ENCODE peak calls at places on chromosomes 2 and 18, in four cellular contexts. One of them, this sample, is unnamed. For H3K27me3, the result is how much of the 10 kb centered on the place peaks cover.

GRCh38 chr18:43159091-43159490 is 43.6 kb upstream of the RIT2 start:
- DNase-seq in CD4-positive, alpha-beta T cell: no peak
- DNase-seq in MM.1S: no peak
- DNase-seq in CD8-positive, alpha-beta memory T cell: no peak
- DNase-seq in this sample: no peak

GRCh38 chr2:75577280-75577679 is 16.5 kb upstream of the EVA1A start:
- DNase-seq in CD4-positive, alpha-beta T cell: no peak
- DNase-seq in MM.1S: no peak
- DNase-seq in CD8-positive, alpha-beta memory T cell: no peak
- DNase-seq in this sample: no peak

GRCh38 chr2:146415291-146415690 is 1429.5 kb upstream of the ACVR2A start:
- DNase-seq in CD4-positive, alpha-beta T cell: no peak
- DNase-seq in MM.1S: no peak
- DNase-seq in CD8-positive, alpha-beta memory T cell: no peak
- DNase-seq in this sample: no peak

GRCh38 chr2:27715318-27716165 is 51.9 kb downstream of the SLC4A1AP start:
- DNase-seq in CD4-positive, alpha-beta T cell: no peak
- DNase-seq in MM.1S: peak
- DNase-seq in CD8-positive, alpha-beta memory T cell: no peak
- DNase-seq in this sample: no peak

GRCh38 chr2:219722276-219722883 is 95.0 kb downstream of the SLC4A3 start:
- DNase-seq in CD4-positive, alpha-beta T cell: no peak
- DNase-seq in MM.1S: no peak
- DNase-seq in CD8-positive, alpha-beta memory T cell: no peak
- DNase-seq in this sample: no peak

GRCh38 chr2:45269149-45269793 is 260.0 kb upstream of the SIX2 start:
- DNase-seq in CD4-positive, alpha-beta T cell: no peak
- DNase-seq in MM.1S: no peak
- DNase-seq in CD8-positive, alpha-beta memory T cell: no peak
- DNase-seq in this sample: no peak

GRCh38 chr2:231900486-231900942 is 25.7 kb downstream of the NPPC start:
- DNase-seq in CD4-positive, alpha-beta T cell: peak
- DNase-seq in MM.1S: peak
- DNase-seq in CD8-positive, alpha-beta memory T cell: no peak
- DNase-seq in this sample: peak

GRCh38 chr2:47772343-47772742 is 10.6 kb upstream of the MSH6 start:
- DNase-seq in CD4-positive, alpha-beta T cell: no peak
- DNase-seq in MM.1S: no peak
- DNase-seq in CD8-positive, alpha-beta memory T cell: no peak
- DNase-seq in this sample: no peak

GRCh38 chr2:183070942-183071844 is 7.4 kb upstream of the DUSP19 start:
- DNase-seq in CD4-positive, alpha-beta T cell: no peak
- DNase-seq in MM.1S: no peak
- DNase-seq in CD8-positive, alpha-beta memory T cell: no peak
- DNase-seq in this sample: no peak

GRCh38 chr18:13703899-13704298 is 22.5 kb downstream of the FAM210A start:
- DNase-seq in CD4-positive, alpha-beta T cell: no peak
- DNase-seq in MM.1S: no peak
- DNase-seq in CD8-positive, alpha-beta memory T cell: no peak
- DNase-seq in this sample: no peak

GRCh38 chr2:24337958-24338357 is 22.4 kb downstream of the ITSN2 start:
- DNase-seq in CD4-positive, alpha-beta T cell: no peak
- DNase-seq in MM.1S: no peak
- DNase-seq in CD8-positive, alpha-beta memory T cell: no peak
- DNase-seq in this sample: no peak

GRCh38 chr2:191569025-191569424 is 108.9 kb upstream of the NABP1 start:
- DNase-seq in CD4-positive, alpha-beta T cell: no peak
- DNase-seq in MM.1S: no peak
- DNase-seq in CD8-positive, alpha-beta memory T cell: no peak
- DNase-seq in this sample: no peak

GRCh38 chr18:76973512-76974302 is 151.3 kb downstream of the ZNF236 start:
- DNase-seq in CD4-positive, alpha-beta T cell: no peak
- DNase-seq in MM.1S: no peak
- DNase-seq in CD8-positive, alpha-beta memory T cell: no peak
- DNase-seq in this sample: no peak

GRCh38 chr2:185859506-185859905 is 120.9 kb downstream of the FSIP2 start:
- DNase-seq in CD4-positive, alpha-beta T cell: no peak
- DNase-seq in MM.1S: no peak
- DNase-seq in CD8-positive, alpha-beta memory T cell: no peak
- DNase-seq in this sample: no peak

GRCh38 chr2:17518212-17519154 is at the start of gene RAD51AP2:
- DNase-seq in CD4-positive, alpha-beta T cell: no peak
- DNase-seq in MM.1S: peak
- DNase-seq in CD8-positive, alpha-beta memory T cell: no peak
- DNase-seq in this sample: no peak

GRCh38 chr18:25313274-25313673 is 38.7 kb downstream of the ZNF521 start:
- DNase-seq in CD4-positive, alpha-beta T cell: no peak
- DNase-seq in MM.1S: no peak
- DNase-seq in CD8-positive, alpha-beta memory T cell: no peak
- DNase-seq in this sample: no peak

GRCh38 chr2:207490441-207490840 is 39.3 kb upstream of the CREB1 start:
- DNase-seq in CD4-positive, alpha-beta T cell: no peak
- DNase-seq in MM.1S: no peak
- DNase-seq in CD8-positive, alpha-beta memory T cell: no peak
- DNase-seq in this sample: no peak

GRCh38 chr2:151347904-151348303 is 9.5 kb upstream of the TNFAIP6 start:
- DNase-seq in CD4-positive, alpha-beta T cell: no peak
- DNase-seq in MM.1S: no peak
- DNase-seq in CD8-positive, alpha-beta memory T cell: no peak
- DNase-seq in this sample: no peak

GRCh38 chr2:6525371-6525770 is 340.3 kb downstream of the CMPK2 start:
- DNase-seq in CD4-positive, alpha-beta T cell: no peak
- DNase-seq in MM.1S: no peak
- DNase-seq in CD8-positive, alpha-beta memory T cell: no peak
- DNase-seq in this sample: no peak

GRCh38 chr2:231795525-231796327 is 9.5 kb downstream of the COPS7B start:
- DNase-seq in CD4-positive, alpha-beta T cell: no peak
- DNase-seq in MM.1S: peak
- DNase-seq in CD8-positive, alpha-beta memory T cell: no peak
- DNase-seq in this sample: no peak

GRCh38 chr2:74671479-74671878 is 17.4 kb downstream of the SEMA4F start:
- DNase-seq in CD4-positive, alpha-beta T cell: no peak
- DNase-seq in MM.1S: no peak
- DNase-seq in CD8-positive, alpha-beta memory T cell: no peak
- DNase-seq in this sample: no peak

GRCh38 chr2:142175917-142176316 is 45.1 kb upstream of the LRP1B start:
- DNase-seq in CD4-positive, alpha-beta T cell: no peak
- DNase-seq in MM.1S: no peak
- DNase-seq in CD8-positive, alpha-beta memory T cell: no peak
- DNase-seq in this sample: no peak

GRCh38 chr2:26309921-26310320 is 36.0 kb upstream of the SELENOI start:
- DNase-seq in CD4-positive, alpha-beta T cell: no peak
- DNase-seq in MM.1S: no peak
- DNase-seq in CD8-positive, alpha-beta memory T cell: no peak
- DNase-seq in this sample: no peak

GRCh38 chr2:177030391-177031000 is 182.1 kb upstream of the HNRNPA3 start:
- DNase-seq in CD4-positive, alpha-beta T cell: no peak
- DNase-seq in MM.1S: no peak
- DNase-seq in CD8-positive, alpha-beta memory T cell: no peak
- DNase-seq in this sample: no peak

GRCh38 chr2:109558076-109558882 is 55.5 kb downstream of the SEPTIN10 start:
- DNase-seq in CD4-positive, alpha-beta T cell: no peak
- DNase-seq in MM.1S: no peak
- DNase-seq in CD8-positive, alpha-beta memory T cell: no peak
- DNase-seq in this sample: no peak

GRCh38 chr2:11995381-11995947 is 249.0 kb downstream of the LPIN1 start:
- DNase-seq in CD4-positive, alpha-beta T cell: no peak
- DNase-seq in MM.1S: no peak
- DNase-seq in CD8-positive, alpha-beta memory T cell: no peak
- DNase-seq in this sample: no peak

GRCh38 chr2:95387358-95387757 is 15.2 kb upstream of the FAHD2A start:
- DNase-seq in CD4-positive, alpha-beta T cell: no peak
- DNase-seq in MM.1S: no peak
- DNase-seq in CD8-positive, alpha-beta memory T cell: no peak
- DNase-seq in this sample: no peak

GRCh38 chr2:15965564-15966019 is 25.2 kb downstream of the MYCN start:
- DNase-seq in CD4-positive, alpha-beta T cell: no peak
- DNase-seq in MM.1S: no peak
- DNase-seq in CD8-positive, alpha-beta memory T cell: no peak
- DNase-seq in this sample: peak

GRCh38 chr2:147057931-147058491 is 786.8 kb upstream of the ACVR2A start:
- DNase-seq in CD4-positive, alpha-beta T cell: no peak
- DNase-seq in MM.1S: no peak
- DNase-seq in CD8-positive, alpha-beta memory T cell: no peak
- DNase-seq in this sample: no peak

GRCh38 chr2:67522154-67522553 is 125.0 kb downstream of the ETAA1 start:
- DNase-seq in CD4-positive, alpha-beta T cell: no peak
- DNase-seq in MM.1S: no peak
- DNase-seq in CD8-positive, alpha-beta memory T cell: no peak
- DNase-seq in this sample: no peak

GRCh38 chr2:233497692-233498091 is 68.9 kb downstream of the USP40 start:
- DNase-seq in CD4-positive, alpha-beta T cell: no peak
- DNase-seq in MM.1S: no peak
- DNase-seq in CD8-positive, alpha-beta memory T cell: no peak
- DNase-seq in this sample: no peak
- H3K27ac ChIP-seq in CD4-positive, alpha-beta T cell: no peak
- H3K27ac ChIP-seq in MM.1S: no peak
- H3K27ac ChIP-seq in CD8-positive, alpha-beta memory T cell: no peak
- H3K27ac ChIP-seq in this sample: no peak

GRCh38 chr2:233131991-233132390 is 71.8 kb downstream of the INPP5D start:
- DNase-seq in CD4-positive, alpha-beta T cell: no peak
- DNase-seq in MM.1S: no peak
- DNase-seq in CD8-positive, alpha-beta memory T cell: no peak
- DNase-seq in this sample: no peak

GRCh38 chr2:233133239-233133638 is 73.1 kb downstream of the INPP5D start:
- DNase-seq in CD4-positive, alpha-beta T cell: no peak
- DNase-seq in MM.1S: no peak
- DNase-seq in CD8-positive, alpha-beta memory T cell: no peak
- DNase-seq in this sample: no peak

GRCh38 chr2:233129351-233129978 is 69.3 kb downstream of the INPP5D start:
- DNase-seq in CD4-positive, alpha-beta T cell: no peak
- DNase-seq in MM.1S: no peak
- DNase-seq in CD8-positive, alpha-beta memory T cell: no peak
- DNase-seq in this sample: no peak

GRCh38 chr2:233130481-233130970 is 70.4 kb downstream of the INPP5D start:
- DNase-seq in CD4-positive, alpha-beta T cell: no peak
- DNase-seq in MM.1S: no peak
- DNase-seq in CD8-positive, alpha-beta memory T cell: no peak
- DNase-seq in this sample: no peak

DNA sequence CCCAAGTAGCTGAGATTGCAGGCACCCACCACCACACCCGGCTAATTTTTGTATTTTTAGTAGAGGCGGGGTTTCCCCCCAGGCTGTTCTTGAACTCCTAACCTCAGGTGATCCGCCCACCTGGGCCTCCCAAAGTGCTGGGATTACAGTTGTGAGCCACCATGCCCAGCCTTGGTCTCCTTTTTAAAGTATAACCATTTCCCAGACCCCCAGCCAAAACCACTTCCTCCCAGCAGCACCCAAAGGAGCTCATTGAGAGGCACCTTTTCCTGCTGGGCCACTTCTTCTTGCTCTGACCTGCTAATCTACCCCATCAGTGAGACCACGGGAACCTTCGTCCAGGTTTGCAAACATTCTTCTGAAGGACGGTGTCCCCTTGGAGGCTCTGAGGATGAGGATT is 69.9 kb downstream of the INPP5D start:
- DNase-seq in CD4-positive, alpha-beta T cell: no peak
- DNase-seq in MM.1S: no peak
- DNase-seq in CD8-positive, alpha-beta memory T cell: no peak
- DNase-seq in this sample: no peak
- H3K27me3 ChIP-seq in CD4-positive, alpha-beta T cell: under half
- H3K27me3 ChIP-seq in MM.1S: under half
- H3K27me3 ChIP-seq in CD8-positive, alpha-beta memory T cell: under half
- H3K27me3 ChIP-seq in this sample: under half

GRCh38 chr2:65403529-65403915 is 28.9 kb downstream of the SPRED2 start:
- DNase-seq in CD4-positive, alpha-beta T cell: no peak
- DNase-seq in MM.1S: no peak
- DNase-seq in CD8-positive, alpha-beta memory T cell: no peak
- DNase-seq in this sample: no peak

GRCh38 chr2:65411056-65411795 is 21.2 kb downstream of the SPRED2 start:
- DNase-seq in CD4-positive, alpha-beta T cell: no peak
- DNase-seq in MM.1S: no peak
- DNase-seq in CD8-positive, alpha-beta memory T cell: no peak
- DNase-seq in this sample: no peak

GRCh38 chr2:65409045-65409444 is 23.4 kb downstream of the SPRED2 start:
- DNase-seq in CD4-positive, alpha-beta T cell: no peak
- DNase-seq in MM.1S: no peak
- DNase-seq in CD8-positive, alpha-beta memory T cell: no peak
- DNase-seq in this sample: no peak

GRCh38 chr2:65404988-65405697 is 27.3 kb downstream of the SPRED2 start:
- DNase-seq in CD4-positive, alpha-beta T cell: no peak
- DNase-seq in MM.1S: no peak
- DNase-seq in CD8-positive, alpha-beta memory T cell: no peak
- DNase-seq in this sample: no peak

DNA sequence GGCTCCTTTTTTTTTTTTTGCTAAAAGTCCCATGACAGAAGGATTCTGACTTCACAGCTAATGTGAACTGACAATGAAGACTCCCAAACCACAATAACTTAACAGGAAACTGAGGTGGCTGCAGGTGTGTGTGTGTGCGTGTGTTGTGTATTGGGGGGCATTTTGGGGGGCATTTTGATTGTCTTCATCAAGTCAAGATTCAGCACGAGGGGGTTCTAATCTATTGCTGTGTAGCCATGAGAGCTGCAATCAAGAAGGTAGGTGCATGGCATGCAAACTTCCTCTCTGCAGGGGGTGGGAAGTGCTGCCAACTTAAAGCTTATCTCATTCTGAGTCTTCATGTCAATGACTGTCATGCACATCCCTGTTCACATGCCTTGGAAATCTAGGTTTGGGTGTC is 25.2 kb downstream of the SPRED2 start:
- DNase-seq in CD4-positive, alpha-beta T cell: no peak
- DNase-seq in MM.1S: peak
- DNase-seq in CD8-positive, alpha-beta memory T cell: no peak
- DNase-seq in this sample: peak
- H3K27ac ChIP-seq in CD4-positive, alpha-beta T cell: no peak
- H3K27ac ChIP-seq in MM.1S: peak
- H3K27ac ChIP-seq in CD8-positive, alpha-beta memory T cell: no peak
- H3K27ac ChIP-seq in this sample: no peak

GRCh38 chr18:48172226-48173006 is 236.8 kb downstream of the ZBTB7C start:
- DNase-seq in CD4-positive, alpha-beta T cell: no peak
- DNase-seq in MM.1S: no peak
- DNase-seq in CD8-positive, alpha-beta memory T cell: no peak
- DNase-seq in this sample: no peak

GRCh38 chr18:48167901-48168300 is 237.4 kb upstream of the SMAD2 start:
- DNase-seq in CD4-positive, alpha-beta T cell: no peak
- DNase-seq in MM.1S: no peak
- DNase-seq in CD8-positive, alpha-beta memory T cell: no peak
- DNase-seq in this sample: no peak

GRCh38 chr18:48168861-48169260 is 238.4 kb upstream of the SMAD2 start:
- DNase-seq in CD4-positive, alpha-beta T cell: no peak
- DNase-seq in MM.1S: no peak
- DNase-seq in CD8-positive, alpha-beta memory T cell: no peak
- DNase-seq in this sample: no peak

GRCh38 chr18:48171490-48172188 is 237.5 kb downstream of the ZBTB7C start:
- DNase-seq in CD4-positive, alpha-beta T cell: no peak
- DNase-seq in MM.1S: no peak
- DNase-seq in CD8-positive, alpha-beta memory T cell: no peak
- DNase-seq in this sample: no peak

DNA sequence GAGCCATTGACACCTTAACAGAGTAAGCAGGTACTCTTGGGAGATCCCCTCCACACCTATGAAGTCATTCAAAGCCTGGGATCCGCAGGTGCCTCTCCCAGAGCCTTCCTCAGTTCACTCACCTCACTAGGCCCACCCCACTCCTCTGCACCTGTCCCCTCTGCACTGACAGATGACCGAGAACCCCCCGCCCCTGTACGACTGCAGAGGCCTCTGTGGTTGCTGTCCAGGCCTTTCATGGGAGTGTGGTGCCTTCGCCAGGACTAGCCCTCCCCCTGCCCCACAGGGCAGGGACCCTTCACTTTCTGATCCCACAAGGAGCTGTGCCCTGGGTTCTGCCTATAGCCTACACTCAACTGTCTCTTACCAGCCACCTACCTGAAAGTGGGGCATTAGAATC is 238.5 kb downstream of the ZBTB7C start:
- DNase-seq in CD4-positive, alpha-beta T cell: no peak
- DNase-seq in MM.1S: no peak
- DNase-seq in CD8-positive, alpha-beta memory T cell: no peak
- DNase-seq in this sample: no peak
- H3K27me3 ChIP-seq in CD4-positive, alpha-beta T cell: under half
- H3K27me3 ChIP-seq in MM.1S: under half
- H3K27me3 ChIP-seq in CD8-positive, alpha-beta memory T cell: under half
- H3K27me3 ChIP-seq in this sample: under half

This sample was measured in CD4-positive, CD25-positive, alpha-beta regulatory T cell.